ENCODE peak calls at places on chromosome 20, in six cellular contexts. One of them, this sample, is unnamed.

GRCh38 chr20:14523090-14523489 is 185.7 kb upstream of the FLRT3 start:
- DNase-seq in globus pallidus: no peak
- DNase-seq in HL-60: no peak
- DNase-seq in D341Med: no peak
- DNase-seq in M059J: no peak
- DNase-seq in A549: no peak
- DNase-seq in this sample: no peak

GRCh38 chr20:61503106-61503505 is 251.0 kb downstream of the CDH4 start:
- DNase-seq in globus pallidus: no peak
- DNase-seq in HL-60: no peak
- DNase-seq in D341Med: no peak
- DNase-seq in M059J: no peak
- DNase-seq in A549: no peak
- DNase-seq in this sample: no peak

GRCh38 chr20:37335642-37336368 is 10.1 kb upstream of the SRC start:
- DNase-seq in globus pallidus: no peak
- DNase-seq in HL-60: no peak
- DNase-seq in D341Med: no peak
- DNase-seq in M059J: no peak
- DNase-seq in A549: peak
- DNase-seq in this sample: no peak

GRCh38 chr20:63553933-63554290 is at the start of gene FNDC11:
- DNase-seq in globus pallidus: no peak
- DNase-seq in HL-60: no peak
- DNase-seq in D341Med: peak
- DNase-seq in M059J: no peak
- DNase-seq in A549: no peak
- DNase-seq in this sample: peak

GRCh38 chr20:63641146-63641791 is 12.0 kb downstream of the STMN3 start:
- DNase-seq in globus pallidus: no peak
- DNase-seq in HL-60: peak
- DNase-seq in D341Med: no peak
- DNase-seq in M059J: no peak
- DNase-seq in A549: peak
- DNase-seq in this sample: no peak

GRCh38 chr20:62918830-62919229 is 7.5 kb downstream of the DIDO1 start:
- DNase-seq in globus pallidus: no peak
- DNase-seq in HL-60: no peak
- DNase-seq in D341Med: no peak
- DNase-seq in M059J: no peak
- DNase-seq in A549: no peak
- DNase-seq in this sample: no peak

GRCh38 chr20:42378826-42379225 is 760.6 kb upstream of the CHD6 start:
- DNase-seq in globus pallidus: no peak
- DNase-seq in HL-60: no peak
- DNase-seq in D341Med: no peak
- DNase-seq in M059J: no peak
- DNase-seq in A549: no peak
- DNase-seq in this sample: no peak

GRCh38 chr20:19864130-19864529 is 106.1 kb downstream of the RIN2 start:
- DNase-seq in globus pallidus: no peak
- DNase-seq in HL-60: no peak
- DNase-seq in D341Med: no peak
- DNase-seq in M059J: peak
- DNase-seq in A549: peak
- DNase-seq in this sample: no peak

GRCh38 chr20:17505664-17506517 is 25.3 kb downstream of the BFSP1 start:
- DNase-seq in globus pallidus: no peak
- DNase-seq in HL-60: no peak
- DNase-seq in D341Med: no peak
- DNase-seq in M059J: peak
- DNase-seq in A549: no peak
- DNase-seq in this sample: no peak

GRCh38 chr20:15576401-15576800 is 996.8 kb downstream of the KIF16B start:
- DNase-seq in globus pallidus: no peak
- DNase-seq in HL-60: no peak
- DNase-seq in D341Med: no peak
- DNase-seq in M059J: no peak
- DNase-seq in A549: no peak
- DNase-seq in this sample: no peak

GRCh38 chr20:60055740-60056139 is 97.5 kb downstream of the CDH26 start:
- DNase-seq in globus pallidus: peak
- DNase-seq in HL-60: peak
- DNase-seq in D341Med: no peak
- DNase-seq in M059J: no peak
- DNase-seq in A549: no peak
- DNase-seq in this sample: no peak

GRCh38 chr20:23009636-23010035 is 25.5 kb upstream of the SSTR4 start:
- DNase-seq in globus pallidus: no peak
- DNase-seq in HL-60: peak
- DNase-seq in D341Med: no peak
- DNase-seq in M059J: peak
- DNase-seq in A549: peak
- DNase-seq in this sample: no peak

GRCh38 chr20:36339646-36340592 is 33.8 kb downstream of the DLGAP4 start:
- DNase-seq in globus pallidus: no peak
- DNase-seq in HL-60: no peak
- DNase-seq in D341Med: no peak
- DNase-seq in M059J: peak
- DNase-seq in A549: no peak
- DNase-seq in this sample: no peak

GRCh38 chr20:2602046-2602735 is 50.2 kb upstream of the NOP56 start:
- DNase-seq in globus pallidus: no peak
- DNase-seq in HL-60: no peak
- DNase-seq in D341Med: no peak
- DNase-seq in M059J: peak
- DNase-seq in A549: no peak
- DNase-seq in this sample: no peak

GRCh38 chr20:45336530-45337366 is 11.5 kb downstream of the SDC4 start:
- DNase-seq in globus pallidus: no peak
- DNase-seq in HL-60: no peak
- DNase-seq in D341Med: no peak
- DNase-seq in M059J: peak
- DNase-seq in A549: peak
- DNase-seq in this sample: no peak

GRCh38 chr20:50337521-50338466 is 147.2 kb downstream of the CEBPB start:
- DNase-seq in globus pallidus: no peak
- DNase-seq in HL-60: no peak
- DNase-seq in D341Med: no peak
- DNase-seq in M059J: no peak
- DNase-seq in A549: no peak
- DNase-seq in this sample: no peak